ENCODE peak calls at places on chromosomes 4 and X, in five cellular contexts. H, O, A, W and S are unnamed samples.

GRCh38 chr4:125985856-125986255 is 671.1 kb downstream of the FAT4 start:
- DNase-seq in H (no peak), O (no peak), A (no peak), W (no peak), S (no peak)

GRCh38 chr4:47367761-47368160 is 95.7 kb downstream of the COMMD8 start:
- DNase-seq in H (no peak), O (no peak), A (no peak), W (no peak), S (no peak)

GRCh38 chrX:83508006-83508405 is at the start of gene POU3F4:
- DNase-seq in H (no peak), O (no peak), A (peak; percentile 67), W (peak; percentile 38), S (no peak)

GRCh38 chrX:46209768-46210167 is 335.5 kb downstream of the ZNF674 start:
- DNase-seq in H (no peak), O (no peak), A (no peak), W (no peak), S (peak; percentile 60)

GRCh38 chrX:920234-920799 is 289.7 kb downstream of the SHOX start:
- DNase-seq in H (no peak), O (no peak), A (no peak), W (no peak), S (no peak)

GRCh38 chrX:1239681-1240142 is 27.3 kb upstream of the CRLF2 start:
- DNase-seq in H (peak; percentile 62), O (no peak), A (peak; percentile 82), W (peak; percentile 69), S (no peak)

GRCh38 chrX:30971761-30972603 is 82.9 kb upstream of the TAB3 start:
- DNase-seq in H (no peak), O (no peak), A (no peak), W (no peak), S (no peak)

GRCh38 chrX:97756879-97757278 is 873.2 kb downstream of the RPA4 start:
- DNase-seq in H (no peak), O (no peak), A (no peak), W (no peak), S (no peak)

GRCh38 chrX:46574337-46574940 is 874 bp downstream of the CHST7 start:
- DNase-seq in H (no peak), O (peak; percentile 9), A (peak; percentile 80), W (peak; percentile 72), S (no peak)

GRCh38 chr4:88660446-88661294 is 37.0 kb downstream of the NAP1L5 start:
- DNase-seq in H (no peak), O (no peak), A (no peak), W (no peak), S (no peak)
- H3K27ac ChIP-seq in H (no peak overlapping the region), O (no peak overlapping the region), A (no peak overlapping the region), W (no peak overlapping the region), S (peak overlapping the region; percentile 58)

GRCh38 chr4:21387683-21388082 is 560.9 kb downstream of the KCNIP4 start:
- DNase-seq in H (no peak), O (no peak), A (no peak), W (no peak), S (peak; percentile 6)

GRCh38 chr4:21380861-21381260 is 567.7 kb downstream of the KCNIP4 start:
- DNase-seq in H (no peak), O (no peak), A (no peak), W (no peak), S (no peak)

GRCh38 chr4:21385706-21386105 is 562.9 kb downstream of the KCNIP4 start:
- DNase-seq in H (no peak), O (no peak), A (no peak), W (no peak), S (no peak)

GRCh38 chr4:21386166-21386780 is 562.3 kb downstream of the KCNIP4 start:
- DNase-seq in H (no peak), O (no peak), A (no peak), W (no peak), S (no peak)
- H3K27ac ChIP-seq in H (no peak overlapping the region), O (no peak overlapping the region), A (no peak overlapping the region), W (no peak overlapping the region), S (no peak overlapping the region)

GRCh38 chr4:118917582-118917981 is 28.9 kb downstream of the SYNPO2 start:
- DNase-seq in H (no peak), O (no peak), A (no peak), W (no peak), S (no peak)

GRCh38 chr4:118918388-118918787 is 29.7 kb downstream of the SYNPO2 start:
- DNase-seq in H (no peak), O (no peak), A (no peak), W (no peak), S (no peak)

GRCh38 chr4:118921736-118922135 is 33.1 kb downstream of the SYNPO2 start:
- DNase-seq in H (no peak), O (no peak), A (no peak), W (no peak), S (no peak)

GRCh38 chr4:118923891-118924290 is 35.2 kb downstream of the SYNPO2 start:
- DNase-seq in H (no peak), O (no peak), A (no peak), W (no peak), S (no peak)

GRCh38 chr4:118920247-118920646 is 31.6 kb downstream of the SYNPO2 start:
- DNase-seq in H (peak; percentile 69), O (no peak), A (no peak), W (peak; percentile 75), S (no peak)
- H3K27ac ChIP-seq in H (peak overlapping the region; percentile 84), O (no peak overlapping the region), A (no peak overlapping the region), W (no peak overlapping the region), S (no peak overlapping the region)

GRCh38 chrX:85243761-85244410 is at the start of the genes SATL1 and ZNF711:
- DNase-seq in H (peak; percentile 20), O (no peak), A (peak; percentile 74), W (peak; percentile 76), S (no peak)

GRCh38 chrX:85243155-85243554 is 424 bp downstream of the SATL1 start:
- DNase-seq in H (no peak), O (no peak), A (no peak), W (no peak), S (no peak)

DNA sequence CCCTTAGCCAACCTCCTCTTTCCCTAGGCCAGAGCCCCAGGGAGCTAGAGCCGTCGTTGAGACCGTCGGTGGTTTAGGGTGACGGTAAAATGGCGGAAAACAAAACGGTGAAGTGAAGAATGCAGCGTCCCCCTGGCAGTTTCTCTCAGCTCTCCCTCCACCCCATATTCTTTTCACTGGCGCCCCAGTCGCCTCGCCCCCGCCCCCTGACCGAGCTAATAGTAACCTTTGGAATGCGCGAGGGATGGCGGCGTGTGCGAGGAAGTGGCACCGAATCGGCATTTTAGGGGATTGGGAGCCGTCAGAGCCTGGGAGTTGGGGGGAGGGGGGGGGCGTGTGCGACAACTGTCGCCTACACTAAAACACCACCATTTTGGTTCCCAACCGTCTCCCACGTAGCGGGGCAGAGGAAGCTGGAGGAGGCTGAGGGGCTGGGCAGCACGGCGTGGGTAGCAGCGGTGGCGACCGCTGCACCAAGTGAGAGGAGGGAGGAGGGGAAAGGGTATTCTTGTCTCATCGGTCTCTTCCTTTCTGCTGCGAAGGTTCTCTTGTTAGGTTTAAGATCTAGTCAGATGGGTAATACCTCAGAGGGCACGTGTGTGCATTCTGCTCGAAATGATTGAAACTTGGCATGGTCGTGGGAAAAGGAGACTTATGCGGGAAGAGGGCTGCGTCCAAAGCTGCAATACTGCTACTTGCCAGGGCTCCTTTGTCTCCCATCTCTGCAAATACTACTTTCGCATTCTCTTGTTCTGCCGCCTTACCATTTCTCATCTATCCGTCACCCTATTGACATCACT is 820 bp downstream of the ZNF711 start:
- DNase-seq in H (no peak), O (no peak), A (peak; percentile 53), W (peak; percentile 34), S (no peak)
- H3K27ac ChIP-seq in H (peak overlapping the region; percentile 61), O (no peak overlapping the region), A (peak overlapping the region; percentile 53), W (peak overlapping the region; percentile 9), S (no peak overlapping the region)

DNA sequence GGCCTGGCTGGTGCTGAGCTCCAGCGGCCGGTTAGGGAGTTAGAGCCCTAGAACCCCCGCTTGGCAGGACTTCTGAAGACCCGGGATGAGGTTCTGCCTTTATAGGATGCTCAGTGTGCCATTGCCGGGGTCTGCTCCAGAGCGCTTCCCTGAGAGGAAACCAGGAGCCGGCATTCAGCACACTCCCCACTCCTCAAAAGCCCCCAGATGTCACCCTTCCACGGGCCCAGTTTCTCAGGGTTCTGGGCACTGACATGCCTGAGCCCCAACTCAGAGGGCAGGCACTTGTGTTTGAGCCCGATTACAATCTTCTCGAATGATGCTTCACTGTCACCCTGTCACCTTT is 6.5 kb downstream of the NKX3-2 start:
- DNase-seq in H (no peak), O (no peak), A (no peak), W (no peak), S (no peak)
- H3K27ac ChIP-seq in H (no peak overlapping the region), O (no peak overlapping the region), A (no peak overlapping the region), W (no peak overlapping the region), S (no peak overlapping the region)

DNA sequence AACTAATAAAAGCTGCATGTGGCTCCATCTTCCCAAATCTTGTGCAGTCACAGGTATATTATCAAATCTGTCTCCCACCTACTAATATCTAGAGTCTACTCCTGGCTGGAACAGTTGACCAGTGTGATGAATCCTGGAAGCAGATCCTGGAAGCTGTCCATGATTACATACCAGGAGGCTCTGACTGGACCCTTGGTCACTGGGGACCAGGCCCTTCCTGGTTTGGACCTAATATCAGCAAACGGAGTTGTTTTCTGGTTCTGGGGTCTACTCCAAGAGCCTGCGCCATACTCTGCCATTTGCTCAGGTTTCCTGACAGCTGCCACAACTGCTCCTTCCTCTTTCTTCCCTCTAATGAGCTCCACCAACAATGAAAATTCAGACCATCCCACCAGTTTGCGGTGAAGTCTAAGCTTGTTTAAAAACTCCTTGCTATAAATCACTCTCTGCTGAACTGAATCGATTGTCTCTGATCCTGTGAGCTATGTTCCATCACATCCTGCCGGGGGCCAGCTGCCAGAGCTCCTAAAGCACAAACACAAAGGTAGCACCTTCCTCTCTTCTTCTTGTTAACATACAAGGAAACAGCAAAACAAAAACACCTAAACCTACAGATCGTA is 114.2 kb downstream of the PALLD start:
- DNase-seq in H (no peak), O (no peak), A (no peak), W (no peak), S (no peak)
- H3K27ac ChIP-seq in H (no peak overlapping the region), O (no peak overlapping the region), A (no peak overlapping the region), W (no peak overlapping the region), S (no peak overlapping the region)

GRCh38 chr4:77697860-77698599 is 92.4 kb downstream of the CXCL13 start:
- DNase-seq in H (no peak), O (no peak), A (peak; percentile 43), W (peak; percentile 27), S (peak; percentile 14)
- H3K27ac ChIP-seq in H (peak overlapping the region; percentile 31), O (no peak overlapping the region), A (no peak overlapping the region), W (no peak overlapping the region), S (no peak overlapping the region)